ENCODE peak calls at places on chromosomes 7 and 10, in seven cellular contexts. J is iPS-NIHi11, U is lower leg skin, X is D341Med, S is Karpas-422, D is cardiac muscle cell, G is Daoy. N is an unnamed sample.
A peak's percentile ranks its signal among the peaks of the same experiment; 100 is the strongest.

GRCh38 chr7:85229544-85229943 is 42.7 kb upstream of the SEMA3D start:
- DNase-seq in J (no peak), U (no peak), X (no peak), S (no peak), D (no peak), G (no peak), N (no peak)

GRCh38 chr7:123633553-123633952 is 22.1 kb upstream of the LMOD2 start:
- DNase-seq in J (no peak), U (no peak), X (no peak), S (no peak), D (no peak), G (peak; percentile 53), N (no peak)

GRCh38 chr10:78768041-78768569 is 300.7 kb upstream of the ZMIZ1 start:
- DNase-seq in J (no peak), U (no peak), X (no peak), S (no peak), D (no peak), G (no peak), N (no peak)

GRCh38 chr7:102227371-102227770 is 59.3 kb upstream of the SH2B2 start:
- DNase-seq in J (no peak), U (no peak), X (no peak), S (no peak), D (peak; percentile 26), G (no peak), N (no peak)

GRCh38 chr7:100191775-100192174 is 14.1 kb downstream of the STAG3 start:
- DNase-seq in J (no peak), U (no peak), X (no peak), S (no peak), D (no peak), G (no peak), N (no peak)

GRCh38 chr7:140205600-140205999 is 28.8 kb upstream of the KDM7A start:
- DNase-seq in J (no peak), U (no peak), X (no peak), S (no peak), D (no peak), G (no peak), N (no peak)

GRCh38 chr7:46713868-46714596 is 793.0 kb upstream of the IGFBP3 start:
- DNase-seq in J (no peak), U (no peak), X (no peak), S (no peak), D (peak; percentile 62), G (no peak), N (no peak)

GRCh38 chr7:24388212-24388611 is 104.2 kb downstream of the NPY start:
- DNase-seq in J (no peak), U (no peak), X (no peak), S (no peak), D (no peak), G (no peak), N (no peak)

GRCh38 chr7:10973942-10974716 is 457 bp downstream of the PHF14 start:
- DNase-seq in J (peak; percentile 44), U (peak; percentile 14), X (peak; percentile 68), S (peak; percentile 70), D (peak; percentile 62), G (peak; percentile 33), N (no peak)

GRCh38 chr7:136144182-136144581 is 167.0 kb upstream of the MTPN start:
- DNase-seq in J (no peak), U (no peak), X (no peak), S (no peak), D (no peak), G (no peak), N (no peak)

GRCh38 chr7:121504478-121504877 is 108.4 kb upstream of the FAM3C start:
- DNase-seq in J (no peak), U (peak; percentile 49), X (no peak), S (no peak), D (no peak), G (peak; percentile 71), N (no peak)

GRCh38 chr7:27678617-27679260 is 16.1 kb upstream of the HIBADH start:
- DNase-seq in J (no peak), U (no peak), X (no peak), S (no peak), D (no peak), G (peak; percentile 61), N (no peak)

GRCh38 chr10:26780793-26781601 is 79.8 kb downstream of the ABI1 start:
- DNase-seq in J (no peak), U (peak; percentile 71), X (no peak), S (peak; percentile 65), D (no peak), G (peak; percentile 83), N (no peak)

GRCh38 chr10:30453764-30454527 is 20.0 kb downstream of the MAP3K8 start:
- DNase-seq in J (no peak), U (no peak), X (no peak), S (no peak), D (no peak), G (no peak), N (no peak)

GRCh38 chr10:88783734-88784133 is 18.8 kb upstream of the LIPM start:
- DNase-seq in J (no peak), U (no peak), X (no peak), S (no peak), D (no peak), G (peak; percentile 27), N (no peak)